ENCODE peak calls at places on chromosomes 11 and 22, in seven cellular contexts. O, A, V, T, Z, C and J are unnamed samples.

GRCh38 chr11:25859776-25860175 is 472.2 kb upstream of the ANO3 start:
- DNase-seq in O (no peak), A (no peak), V (no peak), T (no peak), Z (no peak), C (no peak), J (no peak)

GRCh38 chr22:42080287-42080686 is 787 bp downstream of the SMDT1 start:
- DNase-seq in O (no peak), A (no peak), V (no peak), T (no peak), Z (no peak), C (peak), J (no peak)

GRCh38 chr22:50218153-50218995 is 17.6 kb downstream of the SELENOO start:
- DNase-seq in O (no peak), A (no peak), V (no peak), T (no peak), Z (no peak), C (no peak), J (no peak)

GRCh38 chr22:38034884-38035529 is 22.2 kb upstream of the PICK1 start:
- DNase-seq in O (no peak), A (no peak), V (no peak), T (no peak), Z (no peak), C (no peak), J (no peak)

GRCh38 chr22:35205956-35206355 is 51.3 kb upstream of the HMGXB4 start:
- DNase-seq in O (no peak), A (no peak), V (no peak), T (no peak), Z (no peak), C (no peak), J (no peak)

GRCh38 chr11:132960273-132960672 is 572.0 kb downstream of the OPCML start:
- DNase-seq in O (no peak), A (no peak), V (no peak), T (no peak), Z (no peak), C (no peak), J (no peak)

GRCh38 chr11:120657306-120658070 is 145.9 kb downstream of the GRIK4 start:
- DNase-seq in O (no peak), A (no peak), V (no peak), T (no peak), Z (no peak), C (no peak), J (no peak)

GRCh38 chr11:32918427-32918826 is 25.8 kb downstream of the QSER1 start:
- DNase-seq in O (no peak), A (no peak), V (no peak), T (no peak), Z (no peak), C (no peak), J (no peak)

GRCh38 chr11:112770487-112770886 is 190.7 kb upstream of the NCAM1 start:
- DNase-seq in O (no peak), A (no peak), V (no peak), T (no peak), Z (no peak), C (no peak), J (no peak)

GRCh38 chr11:85685131-85685819 is 720 bp downstream of the CCDC89 start:
- DNase-seq in O (no peak), A (no peak), V (no peak), T (no peak), Z (no peak), C (no peak), J (no peak)

GRCh38 chr11:115348404-115348803 is 155.8 kb downstream of the CADM1 start:
- DNase-seq in O (no peak), A (no peak), V (no peak), T (no peak), Z (no peak), C (no peak), J (no peak)

GRCh38 chr11:6736495-6737121 is 35.2 kb downstream of the OR2AG2 start:
- DNase-seq in O (no peak), A (no peak), V (no peak), T (no peak), Z (no peak), C (no peak), J (no peak)

GRCh38 chr22:35431483-35432205 is 31.7 kb downstream of the MCM5 start:
- DNase-seq in O (no peak), A (no peak), V (no peak), T (no peak), Z (no peak), C (no peak), J (no peak)

GRCh38 chr11:108115495-108116140 is 5.7 kb upstream of the ACAT1 start:
- DNase-seq in O (no peak), A (peak), V (peak), T (no peak), Z (no peak), C (peak), J (no peak)

GRCh38 chr11:120384476-120384875 is 48.3 kb downstream of the ARHGEF12 start:
- DNase-seq in O (no peak), A (no peak), V (no peak), T (no peak), Z (no peak), C (no peak), J (no peak)

GRCh38 chr11:119773016-119773415 is 44.0 kb upstream of the NECTIN1 start:
- DNase-seq in O (no peak), A (no peak), V (no peak), T (no peak), Z (no peak), C (no peak), J (no peak)

GRCh38 chr11:68855205-68855978 is 13.7 kb upstream of the CPT1A start:
- DNase-seq in O (no peak), A (no peak), V (peak), T (no peak), Z (no peak), C (peak), J (peak)

GRCh38 chr22:44405661-44406060 is 92.4 kb downstream of the RTL6 start:
- DNase-seq in O (no peak), A (no peak), V (no peak), T (no peak), Z (no peak), C (no peak), J (no peak)

GRCh38 chr11:33997473-33998347 is 53.8 kb upstream of the CAPRIN1 start:
- DNase-seq in O (no peak), A (no peak), V (no peak), T (no peak), Z (no peak), C (no peak), J (no peak)

GRCh38 chr11:473975-474785 is 24.1 kb downstream of the PTDSS2 start:
- DNase-seq in O (no peak), A (no peak), V (no peak), T (no peak), Z (no peak), C (no peak), J (no peak)

GRCh38 chr11:114596175-114596919 is 761 bp upstream of the NXPE4 start:
- DNase-seq in O (no peak), A (no peak), V (no peak), T (no peak), Z (no peak), C (no peak), J (no peak)

GRCh38 chr11:119754199-119754598 is 25.2 kb upstream of the NECTIN1 start:
- DNase-seq in O (no peak), A (no peak), V (no peak), T (no peak), Z (no peak), C (no peak), J (no peak)

GRCh38 chr22:48055827-48056226 is 1293.4 kb downstream of the TBC1D22A start:
- DNase-seq in O (no peak), A (no peak), V (no peak), T (no peak), Z (no peak), C (no peak), J (no peak)

GRCh38 chr22:25172153-25172552 is 27.5 kb upstream of the CRYBB3 start:
- DNase-seq in O (no peak), A (no peak), V (peak), T (no peak), Z (peak), C (no peak), J (no peak)

GRCh38 chr11:114273890-114274635 is 22.1 kb upstream of the NNMT start:
- DNase-seq in O (no peak), A (no peak), V (no peak), T (no peak), Z (no peak), C (no peak), J (no peak)

GRCh38 chr11:77091146-77091940 is 11.3 kb upstream of the OMP start:
- DNase-seq in O (peak), A (no peak), V (peak), T (peak), Z (peak), C (peak), J (peak)

GRCh38 chr11:126834573-126834972 is 166.0 kb downstream of the KIRREL3 start:
- DNase-seq in O (no peak), A (no peak), V (no peak), T (no peak), Z (no peak), C (no peak), J (no peak)

GRCh38 chr11:70826541-70826943 is 425.8 kb downstream of the SHANK2 start:
- DNase-seq in O (no peak), A (no peak), V (no peak), T (no peak), Z (no peak), C (no peak), J (no peak)

GRCh38 chr11:78595431-78596130 is 20.9 kb upstream of the NARS2 start:
- DNase-seq in O (no peak), A (no peak), V (no peak), T (no peak), Z (no peak), C (no peak), J (no peak)

GRCh38 chr11:61091373-61092279 is 10.7 kb upstream of the CD5 start:
- DNase-seq in O (no peak), A (no peak), V (no peak), T (peak), Z (peak), C (no peak), J (no peak)

GRCh38 chr11:43580735-43581369 is 99.7 kb upstream of the HSD17B12 start:
- DNase-seq in O (no peak), A (no peak), V (no peak), T (no peak), Z (no peak), C (no peak), J (no peak)

GRCh38 chr11:128161994-128162393 is 425.4 kb downstream of the ETS1 start:
- DNase-seq in O (no peak), A (no peak), V (no peak), T (no peak), Z (no peak), C (no peak), J (no peak)

GRCh38 chr11:66864172-66864901 is 7.5 kb downstream of the LRFN4 start:
- DNase-seq in O (no peak), A (no peak), V (no peak), T (no peak), Z (no peak), C (no peak), J (no peak)

GRCh38 chr11:8267280-8267679 is 3.6 kb upstream of the LMO1 start:
- DNase-seq in O (no peak), A (no peak), V (no peak), T (no peak), Z (no peak), C (no peak), J (no peak)

GRCh38 chr22:20658433-20659222 is 115.3 kb upstream of the SERPIND1 start:
- DNase-seq in O (no peak), A (no peak), V (no peak), T (no peak), Z (no peak), C (no peak), J (no peak)

GRCh38 chr22:37234736-37235711 is 9.0 kb downstream of the RAC2 start:
- DNase-seq in O (no peak), A (no peak), V (no peak), T (no peak), Z (no peak), C (no peak), J (no peak)

GRCh38 chr11:17515443-17516176 is 28.6 kb downstream of the USH1C start:
- DNase-seq in O (no peak), A (no peak), V (no peak), T (no peak), Z (no peak), C (no peak), J (no peak)

GRCh38 chr11:8055111-8055835 is 25.7 kb upstream of the TUB start:
- DNase-seq in O (no peak), A (no peak), V (peak), T (no peak), Z (no peak), C (no peak), J (no peak)